ENCODE peak calls at places on chromosomes 2 and 18, in seven cellular contexts. L is nephron progenitor cell, C is fibroblast of mammary gland, H is cardiac muscle cell, F is AG09319, A is epithelial cell of proximal tubule, R is brain microvascular endothelial cell. W is an unnamed sample.

GRCh38 chr2:25379535-25379934 is 37.8 kb upstream of the DNMT3A start:
- DNase-seq in F (no peak), C (no peak), R (no peak), H (no peak), L (no peak), A (no peak), W (no peak)

GRCh38 chr2:185147361-185147760 is 549.0 kb downstream of the ZNF804A start:
- DNase-seq in F (no peak), H (no peak), L (no peak), R (no peak), C (no peak), A (no peak), W (no peak)

GRCh38 chr18:6595666-6596065 is 133.8 kb upstream of the ARHGAP28 start:
- DNase-seq in A (no peak), R (no peak), C (no peak), H (no peak), L (no peak), F (no peak), W (no peak)

GRCh38 chr18:6289454-6290242 is 125.1 kb downstream of the L3MBTL4 start:
- DNase-seq in A (no peak), R (no peak), H (no peak), C (no peak), L (no peak), F (no peak), W (no peak)

GRCh38 chr18:5986257-5986909 is 91.1 kb upstream of the TMEM200C start:
- DNase-seq in F (no peak), R (no peak), H (no peak), C (no peak), L (no peak), A (no peak), W (no peak)

GRCh38 chr2:26185304-26185928 is 12.5 kb downstream of the GAREM2 start:
- DNase-seq in A (no peak), F (no peak), R (no peak), H (peak), L (no peak), C (no peak), W (no peak)

GRCh38 chr2:72143441-72144356 is 4.0 kb downstream of the CYP26B1 start:
- DNase-seq in A (no peak), H (peak), C (no peak), L (peak), R (no peak), F (no peak), W (no peak)

GRCh38 chr2:85455552-85456090 is 37.1 kb downstream of the SH2D6 start:
- DNase-seq in C (no peak), A (no peak), F (no peak), H (no peak), L (no peak), R (no peak), W (no peak)

GRCh38 chr2:158722266-158723105 is 72.6 kb upstream of the DAPL1 start:
- DNase-seq in R (no peak), L (no peak), A (no peak), F (no peak), H (no peak), C (no peak), W (no peak)

GRCh38 chr2:14235667-14236066 is 396.9 kb upstream of the LRATD1 start:
- DNase-seq in F (no peak), L (no peak), A (no peak), H (no peak), R (no peak), C (no peak), W (no peak)

GRCh38 chr18:10230072-10230471 is 224.4 kb upstream of the APCDD1 start:
- DNase-seq in L (no peak), F (peak), A (no peak), C (peak), H (peak), R (peak), W (no peak)

GRCh38 chr2:240163844-240164574 is 23.6 kb upstream of the OTOS start:
- DNase-seq in F (no peak), C (no peak), H (no peak), A (no peak), R (no peak), L (no peak), W (no peak)

GRCh38 chr2:98029718-98030222 is 34.0 kb upstream of the TMEM131 start:
- DNase-seq in A (no peak), C (no peak), H (no peak), R (peak), F (no peak), L (no peak), W (no peak)

GRCh38 chr2:72924353-72925240 is 7.3 kb downstream of the EMX1 start:
- DNase-seq in C (no peak), F (no peak), A (no peak), H (no peak), L (peak), R (no peak), W (peak)

GRCh38 chr2:15797231-15797945 is 143.0 kb upstream of the MYCN start:
- DNase-seq in C (no peak), H (no peak), L (no peak), R (no peak), F (no peak), A (no peak), W (no peak)

GRCh38 chr18:476368-476767 is 24.1 kb downstream of the COLEC12 start:
- DNase-seq in H (no peak), L (peak), C (no peak), R (no peak), F (no peak), A (no peak), W (no peak)

GRCh38 chr18:44897445-44898215 is 216.9 kb downstream of the SETBP1 start:
- DNase-seq in L (no peak), R (no peak), C (no peak), F (no peak), H (no peak), A (no peak), W (no peak)

GRCh38 chr18:59631583-59632181 is 65.5 kb downstream of the CCBE1 start:
- DNase-seq in A (no peak), L (peak), C (peak), H (peak), R (no peak), F (no peak), W (peak)

GRCh38 chr2:42922790-42923631 is 130.6 kb upstream of the HAAO start:
- DNase-seq in C (peak), R (peak), L (no peak), A (no peak), F (peak), H (peak), W (no peak)

GRCh38 chr18:32366586-32367538 is 103.8 kb downstream of the GAREM1 start:
- DNase-seq in C (peak), F (peak), L (no peak), A (peak), H (peak), R (no peak), W (no peak)

GRCh38 chr2:128410035-128410757 is 91.5 kb upstream of the HS6ST1 start:
- DNase-seq in L (no peak), F (no peak), C (no peak), H (no peak), A (no peak), R (no peak), W (no peak)

GRCh38 chr2:111250448-111251030 is 129.8 kb downstream of the BCL2L11 start:
- DNase-seq in F (no peak), C (peak), H (no peak), A (no peak), R (no peak), L (no peak), W (no peak)

GRCh38 chr2:226002438-226002837 is 602.9 kb downstream of the NYAP2 start:
- DNase-seq in L (no peak), F (peak), H (peak), R (peak), C (peak), A (peak), W (no peak)

GRCh38 chr2:88521445-88522070 is 69.1 kb upstream of the FOXI3 start:
- DNase-seq in C (peak), H (peak), R (peak), A (no peak), F (no peak), L (no peak), W (no peak)

GRCh38 chr2:73870084-73870483 is 22.7 kb upstream of the ACTG2 start:
- DNase-seq in C (peak), F (peak), L (no peak), H (peak), A (no peak), R (peak), W (no peak)

GRCh38 chr18:61086657-61087056 is 246.6 kb upstream of the CDH20 start:
- DNase-seq in H (no peak), A (no peak), L (no peak), C (no peak), R (no peak), F (no peak), W (no peak)

GRCh38 chr2:239883326-239884050 is 141.7 kb downstream of the NDUFA10 start:
- DNase-seq in A (no peak), F (no peak), R (no peak), H (no peak), C (no peak), L (no peak), W (peak)

GRCh38 chr2:216792222-216793001 is 67.5 kb downstream of the TNP1 start:
- DNase-seq in L (no peak), H (peak), C (peak), A (peak), F (peak), R (peak), W (no peak)

GRCh38 chr18:6956495-6956894 is 161.1 kb downstream of the LAMA1 start:
- DNase-seq in L (no peak), A (no peak), C (no peak), R (no peak), F (no peak), H (no peak), W (no peak)

GRCh38 chr2:3754280-3754679 is 50.9 kb downstream of the DCDC2C start:
- DNase-seq in C (no peak), R (no peak), L (no peak), F (no peak), H (no peak), A (no peak), W (no peak)

GRCh38 chr2:128519517-128520215 is 201.0 kb upstream of the HS6ST1 start:
- DNase-seq in C (no peak), L (no peak), R (no peak), F (no peak), A (no peak), H (no peak), W (no peak)

DNA sequence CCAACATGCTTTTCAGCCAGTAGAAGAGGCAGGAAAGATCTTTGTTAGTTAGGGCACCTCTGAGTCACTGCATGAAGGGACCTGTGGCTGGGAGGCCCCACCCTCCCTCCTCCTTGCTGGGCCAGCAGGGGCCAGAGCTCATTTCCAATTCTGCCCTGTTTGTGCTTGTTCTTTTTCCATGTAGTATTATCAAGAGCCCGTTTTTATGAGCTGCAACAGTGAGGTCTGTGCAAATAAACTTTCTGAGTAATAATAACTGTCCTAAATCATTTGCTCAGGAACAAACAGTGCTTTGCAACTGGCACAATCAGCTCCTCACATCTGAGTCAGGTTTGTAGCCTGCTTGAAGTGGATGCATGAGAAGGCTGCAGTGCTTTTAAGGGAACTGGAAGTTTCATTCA is 128.0 kb downstream of the ARL4C start:
- DNase-seq in R (no peak), A (peak), C (peak), L (no peak), H (no peak), F (no peak), W (no peak)
- TF ChIP-seq CTCF in R (no peak), A (no peak), C (no peak), L (no peak), H (no peak), F (no peak), W (no peak)

DNA sequence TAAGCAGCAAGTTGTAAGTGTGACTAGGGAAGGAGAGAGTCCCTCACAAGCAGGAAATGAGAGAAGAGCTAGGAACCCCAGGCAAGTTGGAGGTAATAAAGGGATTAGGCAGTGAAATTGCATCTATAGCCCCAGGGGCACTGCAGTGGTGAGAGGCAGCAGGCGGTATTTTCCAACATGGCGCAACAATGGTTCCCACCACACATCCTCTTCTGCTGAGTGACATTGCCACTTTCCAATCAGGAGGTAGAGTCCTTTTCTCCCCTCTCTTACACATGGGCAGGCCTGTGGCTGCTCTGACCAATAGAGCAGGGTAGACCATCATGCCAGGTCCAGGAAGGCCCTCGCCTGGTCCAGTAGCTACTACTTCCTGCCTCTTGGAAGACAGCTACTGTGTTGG is 86.6 kb downstream of the DNER start:
- DNase-seq in C (no peak), R (no peak), L (no peak), H (no peak), A (no peak), F (no peak), W (no peak)
- TF ChIP-seq CTCF in C (no peak), R (no peak), L (no peak), H (no peak), A (no peak), F (no peak), W (no peak)

DNA sequence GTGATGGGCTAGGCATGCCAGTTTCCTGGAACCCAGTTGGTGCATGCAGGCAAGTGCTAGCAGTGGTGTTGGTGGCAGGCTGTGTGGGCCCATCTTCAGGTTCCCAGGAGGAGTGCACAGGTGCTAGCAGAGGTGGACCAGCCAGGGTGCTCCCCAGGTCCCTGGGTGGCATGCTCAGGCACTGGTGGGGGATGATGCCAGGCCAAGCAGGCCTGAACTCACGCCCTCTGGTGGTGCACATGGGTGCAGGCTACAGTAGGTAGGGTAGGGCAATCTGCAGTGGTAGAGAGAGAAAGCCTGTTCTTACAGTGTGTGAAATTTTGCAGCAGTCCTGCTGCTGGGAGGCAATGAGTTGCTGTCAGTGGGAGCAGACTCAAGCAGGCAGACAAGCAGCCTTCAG is 1651.8 kb downstream of the DPP10 start:
- DNase-seq in A (no peak), H (no peak), F (no peak), L (no peak), R (no peak), C (no peak), W (no peak)
- TF ChIP-seq CTCF in A (no peak), H (no peak), F (no peak), L (no peak), R (no peak), C (no peak), W (no peak)

DNA sequence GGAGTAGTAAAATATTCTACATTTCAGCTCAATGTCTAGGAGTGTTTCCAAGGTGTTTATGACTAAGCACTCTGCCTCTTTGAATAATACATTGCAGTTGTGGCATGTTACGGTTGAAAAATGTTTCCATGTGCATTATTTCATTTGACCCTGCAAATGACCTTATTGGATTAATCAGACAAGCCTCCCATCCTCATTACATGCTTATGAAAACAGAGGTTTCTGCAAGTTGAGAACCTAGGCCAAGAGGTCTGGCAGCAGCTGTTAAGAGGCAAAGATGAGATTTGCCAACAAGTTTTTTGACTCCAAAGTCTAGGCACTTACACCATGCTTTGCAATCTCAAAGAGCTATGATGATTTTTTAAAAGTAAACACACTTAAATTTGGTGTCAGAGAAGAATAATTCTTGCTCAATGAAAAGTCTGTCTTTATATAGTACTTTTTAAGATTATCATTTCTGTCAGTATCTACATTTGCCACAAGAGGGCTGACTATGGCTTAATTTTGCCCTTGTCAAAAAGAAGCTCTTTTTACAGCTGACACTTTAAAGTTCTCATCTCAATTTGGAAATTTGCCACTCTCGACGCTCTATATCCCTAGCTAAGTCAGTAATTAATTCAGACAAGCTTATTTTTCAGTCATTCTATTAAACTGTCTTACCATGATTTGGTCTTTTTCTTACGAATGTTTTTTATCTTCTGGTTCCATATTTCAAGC is 260.6 kb downstream of the PAX3 start:
- DNase-seq in L (no peak), R (no peak), F (no peak), C (peak), A (no peak), H (peak), W (no peak)
- TF ChIP-seq CTCF in L (peak), R (peak), F (peak), C (peak), A (peak), H (no peak), W (peak)

GRCh38 chr2:195664528-195664927 is 7.5 kb downstream of the SLC39A10 start:
- DNase-seq in R (no peak), C (no peak), A (no peak), L (no peak), H (peak), F (no peak), W (no peak)
- TF ChIP-seq CTCF in R (no peak), C (peak), A (peak), L (no peak), H (peak), F (peak), W (no peak)

GRCh38 chr2:113672297-113672696 is 45.2 kb downstream of the RABL2A start:
- DNase-seq in R (no peak), F (no peak), L (no peak), A (no peak), C (no peak), H (no peak), W (no peak)

GRCh38 chr2:113679457-113679856 is 52.4 kb downstream of the RABL2A start:
- DNase-seq in F (no peak), R (no peak), A (no peak), C (no peak), L (no peak), H (no peak), W (no peak)

GRCh38 chr2:113677327-113677726 is 50.3 kb downstream of the RABL2A start:
- DNase-seq in R (no peak), H (no peak), L (no peak), C (no peak), A (no peak), F (no peak), W (no peak)

GRCh38 chr2:113675885-113676284 is 48.8 kb downstream of the RABL2A start:
- DNase-seq in H (no peak), L (no peak), C (no peak), F (no peak), R (no peak), A (no peak), W (no peak)

DNA sequence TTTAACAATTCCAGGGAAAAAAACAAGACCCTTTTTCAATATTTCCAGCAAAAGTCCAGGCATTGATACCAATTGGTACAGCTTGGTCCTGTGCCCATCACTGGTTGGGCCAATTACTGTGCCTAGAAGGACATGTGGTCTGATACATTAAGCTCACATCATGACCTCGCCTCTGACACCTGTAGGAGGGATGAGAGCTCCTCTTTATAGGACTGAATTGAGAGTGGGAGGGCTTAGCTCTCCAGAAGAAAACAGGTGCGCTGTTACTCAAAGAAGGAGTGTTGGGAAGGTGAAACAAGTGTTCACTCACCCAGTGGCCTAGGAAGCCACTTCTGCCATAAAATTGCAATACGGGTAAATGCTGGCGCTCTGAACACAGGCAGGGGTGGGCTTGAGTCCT is 49.6 kb downstream of the RABL2A start:
- DNase-seq in R (no peak), A (no peak), C (no peak), F (no peak), L (no peak), H (no peak), W (no peak)
- TF ChIP-seq CTCF in R (no peak), A (no peak), C (no peak), F (no peak), L (no peak), H (no peak), W (no peak)

GRCh38 chr2:148022351-148022750 is 1.5 kb downstream of the MBD5 start:
- DNase-seq in A (no peak), R (no peak), F (no peak), L (no peak), C (peak), H (no peak), W (no peak)

GRCh38 chr2:148022882-148023281 is 2.0 kb downstream of the MBD5 start:
- DNase-seq in R (no peak), H (no peak), L (no peak), A (no peak), F (no peak), C (no peak), W (no peak)

GRCh38 chr2:148020036-148020357 is 540 bp downstream of the ORC4 start:
- DNase-seq in H (no peak), R (no peak), A (no peak), F (no peak), C (peak), L (peak), W (peak)

GRCh38 chr2:148021059-148021985 is at the start of gene MBD5:
- DNase-seq in R (peak), L (no peak), C (peak), F (peak), A (no peak), H (peak), W (peak)

GRCh38 chr2:148020358-148021058 is at the start of gene ORC4:
- DNase-seq in C (peak), R (peak), F (peak), A (peak), H (peak), L (peak), W (peak)
- TF ChIP-seq CTCF in C (peak), R (peak), F (peak), A (peak), H (peak), L (peak), W (peak)